ENCODE peak calls at places on chromosomes 2 and 18, in four cellular contexts. One of them, this sample, is unnamed.
A peak's percentile ranks its signal among the peaks of the same experiment; 100 is the strongest.

GRCh38 chr2:170140561-170140960 is 37.4 kb upstream of the MYO3B start:
- DNase-seq in GM06990: no peak
- DNase-seq in AG10803: no peak
- DNase-seq in pancreas: no peak
- DNase-seq in this sample: no peak

GRCh38 chr18:51066273-51066672 is 36.3 kb downstream of the SMAD4 start:
- DNase-seq in GM06990: no peak
- DNase-seq in AG10803: peak; percentile 61
- DNase-seq in pancreas: no peak
- DNase-seq in this sample: peak; percentile 62

GRCh38 chr18:69580107-69580506 is 179.4 kb downstream of the DOK6 start:
- DNase-seq in GM06990: no peak
- DNase-seq in AG10803: peak; percentile 49
- DNase-seq in pancreas: no peak
- DNase-seq in this sample: peak; percentile 39

GRCh38 chr2:8432712-8433336 is 249.0 kb upstream of the ID2 start:
- DNase-seq in GM06990: no peak
- DNase-seq in AG10803: no peak
- DNase-seq in pancreas: no peak
- DNase-seq in this sample: no peak

GRCh38 chr18:23071285-23071684 is 64.0 kb upstream of the CABLES1 start:
- DNase-seq in GM06990: peak; percentile 77
- DNase-seq in AG10803: peak; percentile 53
- DNase-seq in pancreas: no peak
- DNase-seq in this sample: peak; percentile 16

GRCh38 chr2:207528980-207529329 is 807 bp upstream of the CREB1 start:
- DNase-seq in GM06990: no peak
- DNase-seq in AG10803: peak; percentile 53
- DNase-seq in pancreas: no peak
- DNase-seq in this sample: peak; percentile 42

GRCh38 chr2:68779595-68779994 is 45.0 kb downstream of the ARHGAP25 start:
- DNase-seq in GM06990: no peak
- DNase-seq in AG10803: no peak
- DNase-seq in pancreas: no peak
- DNase-seq in this sample: no peak

GRCh38 chr18:46771141-46771540 is 14.3 kb upstream of the ST8SIA5 start:
- DNase-seq in GM06990: no peak
- DNase-seq in AG10803: no peak
- DNase-seq in pancreas: no peak
- DNase-seq in this sample: no peak

GRCh38 chr2:74849228-74849892 is 15.4 kb downstream of the HK2 start:
- DNase-seq in GM06990: peak; percentile 44
- DNase-seq in AG10803: no peak
- DNase-seq in pancreas: no peak
- DNase-seq in this sample: peak; percentile 75

GRCh38 chr2:224287533-224287932 is 114.4 kb downstream of the FAM124B start:
- DNase-seq in GM06990: no peak
- DNase-seq in AG10803: no peak
- DNase-seq in pancreas: no peak
- DNase-seq in this sample: no peak

GRCh38 chr2:224284134-224284946 is 117.6 kb downstream of the FAM124B start:
- DNase-seq in GM06990: no peak
- DNase-seq in AG10803: peak; percentile 26
- DNase-seq in pancreas: no peak
- DNase-seq in this sample: peak; percentile 52

GRCh38 chr2:224281374-224281773 is 120.5 kb downstream of the FAM124B start:
- DNase-seq in GM06990: no peak
- DNase-seq in AG10803: no peak
- DNase-seq in pancreas: no peak
- DNase-seq in this sample: no peak

GRCh38 chr2:224286923-224287322 is 115.0 kb downstream of the FAM124B start:
- DNase-seq in GM06990: no peak
- DNase-seq in AG10803: peak; percentile 20
- DNase-seq in pancreas: no peak
- DNase-seq in this sample: no peak
- TF ChIP-seq CTCF in GM06990: no peak
- TF ChIP-seq CTCF in AG10803: peak; percentile 11
- TF ChIP-seq CTCF in pancreas: no peak
- TF ChIP-seq CTCF in this sample: no peak

GRCh38 chr18:75160315-75160714 is 48.6 kb downstream of the PTGR3 start:
- DNase-seq in GM06990: no peak
- DNase-seq in AG10803: peak; percentile 5
- DNase-seq in pancreas: no peak
- DNase-seq in this sample: no peak
- H3K4me3 ChIP-seq in GM06990: no peak overlapping the region
- H3K4me3 ChIP-seq in AG10803: peak overlapping the region; percentile 41
- H3K4me3 ChIP-seq in pancreas: no peak overlapping the region
- H3K4me3 ChIP-seq in this sample: no peak overlapping the region

DNA sequence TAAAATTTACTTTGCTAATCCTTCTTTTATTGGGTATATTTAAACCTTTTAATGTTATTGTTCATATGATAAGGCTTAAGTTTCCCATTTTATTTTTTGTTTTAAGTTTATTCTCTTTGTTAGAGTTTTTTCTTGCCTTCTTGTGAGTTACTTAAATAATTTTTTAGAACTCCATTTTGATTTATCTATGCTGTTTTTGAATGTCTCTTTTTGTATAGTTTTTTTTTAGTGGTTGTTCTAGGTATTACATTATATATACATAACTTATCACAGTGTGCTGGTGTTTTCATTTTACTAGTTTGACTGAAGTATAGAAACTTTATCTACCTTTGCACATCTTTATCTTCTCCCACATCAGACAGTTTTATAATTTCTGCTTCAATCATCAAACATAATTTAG is 49.4 kb upstream of the TGFA start:
- DNase-seq in GM06990: no peak
- DNase-seq in AG10803: no peak
- DNase-seq in pancreas: no peak
- DNase-seq in this sample: no peak
- TF ChIP-seq CTCF in GM06990: no peak
- TF ChIP-seq CTCF in AG10803: no peak
- TF ChIP-seq CTCF in pancreas: peak; percentile 20
- TF ChIP-seq CTCF in this sample: no peak

GRCh38 chr18:32324173-32324572 is 134.3 kb downstream of the MEP1B start:
- DNase-seq in GM06990: no peak
- DNase-seq in AG10803: peak; percentile 79
- DNase-seq in pancreas: no peak
- DNase-seq in this sample: peak; percentile 84
- H3K4me3 ChIP-seq in GM06990: no peak overlapping the region
- H3K4me3 ChIP-seq in AG10803: no peak overlapping the region
- H3K4me3 ChIP-seq in pancreas: no peak overlapping the region
- H3K4me3 ChIP-seq in this sample: peak overlapping the region; percentile 23

This sample was measured in fibroblast of pulmonary artery.